ENCODE peak calls at places on chromosomes 4 and X, in four cellular contexts. One of them, this sample, is unnamed.

GRCh38 chr4:153181293-153182080 is 22.8 kb upstream of the TRIM2 start:
- DNase-seq in suprapubic skin: no peak
- DNase-seq in AG09319: no peak
- DNase-seq in HFFc6: peak
- DNase-seq in this sample: no peak

GRCh38 chr4:150514709-150515108 is 67.2 kb upstream of the MAB21L2 start:
- DNase-seq in suprapubic skin: no peak
- DNase-seq in AG09319: no peak
- DNase-seq in HFFc6: no peak
- DNase-seq in this sample: no peak

GRCh38 chrX:9525511-9526248 is 60.8 kb downstream of the TBL1X start:
- DNase-seq in suprapubic skin: no peak
- DNase-seq in AG09319: no peak
- DNase-seq in HFFc6: no peak
- DNase-seq in this sample: no peak

GRCh38 chr4:122830392-122831095 is 3.9 kb downstream of the FGF2 start:
- DNase-seq in suprapubic skin: no peak
- DNase-seq in AG09319: no peak
- DNase-seq in HFFc6: no peak
- DNase-seq in this sample: no peak

GRCh38 chr4:1512738-1513660 is 106.8 kb upstream of the NKX1-1 start:
- DNase-seq in suprapubic skin: no peak
- DNase-seq in AG09319: no peak
- DNase-seq in HFFc6: no peak
- DNase-seq in this sample: no peak

GRCh38 chr4:138749303-138749702 is 266.3 kb upstream of the NOCT start:
- DNase-seq in suprapubic skin: no peak
- DNase-seq in AG09319: no peak
- DNase-seq in HFFc6: peak
- DNase-seq in this sample: no peak

GRCh38 chrX:72312311-72312940 is 6.7 kb upstream of the CITED1 start:
- DNase-seq in suprapubic skin: no peak
- DNase-seq in AG09319: no peak
- DNase-seq in HFFc6: no peak
- DNase-seq in this sample: no peak

GRCh38 chr4:127624176-127624575 is 8.6 kb upstream of the INTU start:
- DNase-seq in suprapubic skin: no peak
- DNase-seq in AG09319: no peak
- DNase-seq in HFFc6: no peak
- DNase-seq in this sample: no peak

GRCh38 chrX:55057691-55058249 is 17.1 kb upstream of the PAGE2B start:
- DNase-seq in suprapubic skin: no peak
- DNase-seq in AG09319: peak
- DNase-seq in HFFc6: peak
- DNase-seq in this sample: no peak

GRCh38 chr4:184459413-184459812 is 14.9 kb downstream of the IRF2 start:
- DNase-seq in suprapubic skin: no peak
- DNase-seq in AG09319: no peak
- DNase-seq in HFFc6: peak
- DNase-seq in this sample: no peak

GRCh38 chrX:19543951-19544359 is 28.6 kb upstream of the MAP3K15 start:
- DNase-seq in suprapubic skin: no peak
- DNase-seq in AG09319: no peak
- DNase-seq in HFFc6: no peak
- DNase-seq in this sample: no peak

GRCh38 chr4:15171725-15172124 is 169.4 kb downstream of the CPEB2 start:
- DNase-seq in suprapubic skin: no peak
- DNase-seq in AG09319: no peak
- DNase-seq in HFFc6: no peak
- DNase-seq in this sample: no peak

GRCh38 chrX:475926-476723 is 89.4 kb upstream of the PPP2R3B start:
- DNase-seq in suprapubic skin: no peak
- DNase-seq in AG09319: peak
- DNase-seq in HFFc6: no peak
- DNase-seq in this sample: no peak

GRCh38 chrX:12269484-12269883 is 131.2 kb downstream of the FRMPD4 start:
- DNase-seq in suprapubic skin: no peak
- DNase-seq in AG09319: no peak
- DNase-seq in HFFc6: peak
- DNase-seq in this sample: no peak

GRCh38 chrX:52346462-52347165 is 22.2 kb upstream of the XAGE2 start:
- DNase-seq in suprapubic skin: no peak
- DNase-seq in AG09319: no peak
- DNase-seq in HFFc6: peak
- DNase-seq in this sample: no peak

GRCh38 chr4:40418430-40419230 is 83.5 kb downstream of the CHRNA9 start:
- DNase-seq in suprapubic skin: no peak
- DNase-seq in AG09319: peak
- DNase-seq in HFFc6: no peak
- DNase-seq in this sample: no peak

GRCh38 chrX:154603438-154604430 is 15.3 kb downstream of the CTAG1B start:
- DNase-seq in suprapubic skin: no peak
- DNase-seq in AG09319: peak
- DNase-seq in HFFc6: peak
- DNase-seq in this sample: peak

GRCh38 chr4:55216871-55217635 is 91.7 kb upstream of the KDR start:
- DNase-seq in suprapubic skin: no peak
- DNase-seq in AG09319: no peak
- DNase-seq in HFFc6: no peak
- DNase-seq in this sample: no peak

GRCh38 chr4:6613676-6614651 is 26.5 kb upstream of the MRFAP1 start:
- DNase-seq in suprapubic skin: no peak
- DNase-seq in AG09319: no peak
- DNase-seq in HFFc6: no peak
- DNase-seq in this sample: no peak

GRCh38 chrX:20266810-20267598 is at the start of gene RPS6KA3:
- DNase-seq in suprapubic skin: peak
- DNase-seq in AG09319: peak
- DNase-seq in HFFc6: peak
- DNase-seq in this sample: peak

GRCh38 chr4:102299708-102300107 is 45.6 kb downstream of the SLC39A8 start:
- DNase-seq in suprapubic skin: no peak
- DNase-seq in AG09319: peak
- DNase-seq in HFFc6: peak
- DNase-seq in this sample: no peak
- TF ChIP-seq CTCF in suprapubic skin: no peak
- TF ChIP-seq CTCF in AG09319: peak
- TF ChIP-seq CTCF in HFFc6: peak
- TF ChIP-seq CTCF in this sample: peak

GRCh38 chrX:103883533-103883932 is 51.5 kb upstream of the RAB9B start:
- DNase-seq in suprapubic skin: no peak
- DNase-seq in AG09319: no peak
- DNase-seq in HFFc6: no peak
- DNase-seq in this sample: no peak
- TF ChIP-seq CTCF in suprapubic skin: no peak
- TF ChIP-seq CTCF in AG09319: no peak
- TF ChIP-seq CTCF in HFFc6: no peak
- TF ChIP-seq CTCF in this sample: no peak

DNA sequence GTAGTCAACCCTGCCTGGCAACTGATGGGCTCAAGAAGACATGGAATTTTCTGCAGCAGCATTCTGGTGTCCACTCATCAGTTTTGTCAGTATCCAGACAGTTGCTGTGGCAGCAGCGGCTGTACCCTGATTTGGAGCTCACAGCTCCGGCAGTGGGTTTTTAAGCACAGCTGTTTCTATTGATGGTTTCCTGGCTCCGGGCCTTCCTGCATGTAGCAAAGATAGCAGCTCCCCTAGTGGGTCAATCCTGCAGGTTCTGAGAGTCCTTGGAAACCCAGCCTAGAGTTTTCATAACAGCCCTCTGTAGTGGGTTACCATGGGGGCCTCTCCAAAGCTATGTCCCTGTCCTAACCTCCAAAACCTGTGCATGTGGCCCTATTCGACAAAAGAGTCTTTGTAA is 84.0 kb upstream of the ATP6AP2 start:
- DNase-seq in suprapubic skin: no peak
- DNase-seq in AG09319: no peak
- DNase-seq in HFFc6: peak
- DNase-seq in this sample: no peak
- TF ChIP-seq CTCF in suprapubic skin: no peak
- TF ChIP-seq CTCF in AG09319: peak
- TF ChIP-seq CTCF in HFFc6: peak
- TF ChIP-seq CTCF in this sample: peak

DNA sequence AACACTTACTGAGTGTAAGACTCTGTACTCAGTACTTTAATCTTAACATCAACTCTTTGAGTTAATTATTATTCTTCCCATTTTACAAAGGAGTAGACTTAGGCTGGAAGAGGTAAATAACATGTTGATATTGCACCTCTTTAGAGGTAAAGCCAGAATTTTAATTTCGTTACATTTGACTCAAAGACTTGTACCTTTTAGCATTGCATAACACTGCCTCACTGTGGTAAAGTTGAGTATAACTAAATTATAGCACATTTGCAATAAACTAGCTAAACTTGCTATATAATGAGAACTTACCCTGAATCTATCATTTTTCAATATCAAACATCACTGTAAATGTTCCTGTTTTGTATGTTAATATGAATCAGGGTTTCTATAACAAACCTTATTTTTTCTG is 218.5 kb downstream of the PRR32 start:
- DNase-seq in suprapubic skin: no peak
- DNase-seq in AG09319: no peak
- DNase-seq in HFFc6: no peak
- DNase-seq in this sample: no peak
- TF ChIP-seq CTCF in suprapubic skin: no peak
- TF ChIP-seq CTCF in AG09319: no peak
- TF ChIP-seq CTCF in HFFc6: no peak
- TF ChIP-seq CTCF in this sample: peak

GRCh38 chr4:71449040-71449439 is 110.2 kb downstream of the SLC4A4 start:
- DNase-seq in suprapubic skin: no peak
- DNase-seq in AG09319: no peak
- DNase-seq in HFFc6: no peak
- DNase-seq in this sample: no peak

GRCh38 chr4:71445819-71446218 is 107.0 kb downstream of the SLC4A4 start:
- DNase-seq in suprapubic skin: no peak
- DNase-seq in AG09319: no peak
- DNase-seq in HFFc6: no peak
- DNase-seq in this sample: no peak

GRCh38 chr4:71449878-71450277 is 111.1 kb downstream of the SLC4A4 start:
- DNase-seq in suprapubic skin: no peak
- DNase-seq in AG09319: no peak
- DNase-seq in HFFc6: no peak
- DNase-seq in this sample: no peak

GRCh38 chr4:71441186-71442169 is 102.7 kb downstream of the SLC4A4 start:
- DNase-seq in suprapubic skin: no peak
- DNase-seq in AG09319: no peak
- DNase-seq in HFFc6: peak
- DNase-seq in this sample: no peak

DNA sequence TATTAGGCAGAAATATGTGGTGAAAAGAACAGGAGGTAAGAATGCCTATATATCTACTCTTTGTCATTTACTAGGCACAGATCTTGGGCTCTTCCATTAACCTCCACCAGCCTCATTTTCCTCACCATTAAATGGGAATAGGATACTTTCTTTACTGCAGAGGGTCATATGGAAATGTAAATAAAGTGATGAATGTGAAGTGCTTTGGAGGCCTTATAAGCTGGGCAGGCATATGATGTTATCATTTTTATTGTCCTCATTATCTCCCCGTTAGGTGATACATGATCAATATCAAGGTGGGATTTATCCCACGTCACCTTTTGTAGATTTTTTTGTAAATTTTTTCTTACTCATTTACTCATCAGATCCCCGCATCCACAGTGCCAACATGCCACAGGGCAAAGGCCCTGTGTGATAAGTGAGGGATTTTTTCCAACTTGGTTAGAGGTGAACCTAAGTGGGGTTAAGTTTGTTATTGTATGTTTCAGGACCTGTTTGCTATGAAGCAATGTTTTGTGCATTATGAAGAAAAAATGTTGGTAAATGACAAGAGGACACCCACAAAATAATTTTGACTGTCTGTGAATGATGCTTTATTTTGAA is 107.8 kb downstream of the SLC4A4 start:
- DNase-seq in suprapubic skin: no peak
- DNase-seq in AG09319: no peak
- DNase-seq in HFFc6: no peak
- DNase-seq in this sample: no peak
- TF ChIP-seq CTCF in suprapubic skin: no peak
- TF ChIP-seq CTCF in AG09319: no peak
- TF ChIP-seq CTCF in HFFc6: no peak
- TF ChIP-seq CTCF in this sample: no peak

GRCh38 chrX:107677501-107677901 is 49.2 kb downstream of the PRPS1 start:
- DNase-seq in suprapubic skin: no peak
- DNase-seq in AG09319: no peak
- DNase-seq in HFFc6: no peak
- DNase-seq in this sample: no peak
- TF ChIP-seq CTCF in suprapubic skin: no peak
- TF ChIP-seq CTCF in AG09319: no peak
- TF ChIP-seq CTCF in HFFc6: peak
- TF ChIP-seq CTCF in this sample: no peak

GRCh38 chr4:104394409-104394813 is 100.3 kb downstream of the CXXC4 start:
- DNase-seq in suprapubic skin: no peak
- DNase-seq in AG09319: no peak
- DNase-seq in HFFc6: no peak
- DNase-seq in this sample: no peak
- TF ChIP-seq CTCF in suprapubic skin: no peak
- TF ChIP-seq CTCF in AG09319: no peak
- TF ChIP-seq CTCF in HFFc6: no peak
- TF ChIP-seq CTCF in this sample: no peak

GRCh38 chrX:133980406-133980805 is 5.0 kb downstream of the GPC3 start:
- DNase-seq in suprapubic skin: no peak
- DNase-seq in AG09319: no peak
- DNase-seq in HFFc6: no peak
- DNase-seq in this sample: no peak
- TF ChIP-seq CTCF in suprapubic skin: no peak
- TF ChIP-seq CTCF in AG09319: no peak
- TF ChIP-seq CTCF in HFFc6: no peak
- TF ChIP-seq CTCF in this sample: no peak

GRCh38 chrX:44062842-44063241 is 89.7 kb upstream of the NDP start:
- DNase-seq in suprapubic skin: no peak
- DNase-seq in AG09319: no peak
- DNase-seq in HFFc6: no peak
- DNase-seq in this sample: no peak

GRCh38 chrX:44068043-44068442 is 94.9 kb upstream of the NDP start:
- DNase-seq in suprapubic skin: no peak
- DNase-seq in AG09319: no peak
- DNase-seq in HFFc6: no peak
- DNase-seq in this sample: no peak

GRCh38 chrX:44061940-44062339 is 88.8 kb upstream of the NDP start:
- DNase-seq in suprapubic skin: no peak
- DNase-seq in AG09319: no peak
- DNase-seq in HFFc6: no peak
- DNase-seq in this sample: no peak

GRCh38 chrX:44060221-44060620 is 87.0 kb upstream of the NDP start:
- DNase-seq in suprapubic skin: no peak
- DNase-seq in AG09319: no peak
- DNase-seq in HFFc6: no peak
- DNase-seq in this sample: no peak

DNA sequence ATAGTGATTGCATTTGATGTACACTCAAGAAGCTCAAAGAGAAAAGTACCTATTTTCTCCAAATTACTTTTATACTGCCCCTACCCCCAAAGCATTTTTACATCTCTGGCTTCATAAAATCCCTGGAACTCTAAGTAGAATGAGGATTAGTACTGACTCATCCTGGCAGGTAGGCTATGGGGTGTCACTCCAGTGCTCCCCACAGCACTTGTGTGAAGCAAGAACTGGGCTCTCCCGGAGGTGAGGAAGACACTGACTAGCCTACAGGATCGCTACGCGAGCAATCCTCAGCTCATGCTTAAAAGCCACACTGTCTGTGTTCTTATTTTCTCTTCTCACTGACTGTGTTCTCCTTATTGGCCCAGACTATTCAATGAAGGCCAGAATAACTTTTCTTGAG is 90.4 kb upstream of the NDP start:
- DNase-seq in suprapubic skin: no peak
- DNase-seq in AG09319: no peak
- DNase-seq in HFFc6: no peak
- DNase-seq in this sample: no peak
- TF ChIP-seq CTCF in suprapubic skin: no peak
- TF ChIP-seq CTCF in AG09319: no peak
- TF ChIP-seq CTCF in HFFc6: no peak
- TF ChIP-seq CTCF in this sample: no peak